ENCODE peak calls at places on chromosomes 7 and 10, in seven cellular contexts. C is GM23248, F is IMR-90, N is hepatocyte, D is astrocyte, G is endothelial cell of umbilical vein, X is fibroblast of lung. J is an unnamed sample.

GRCh38 chr10:84074521-84074920 is 64.8 kb upstream of the GHITM start:
- DNase-seq in C (no peak), F (no peak), N (no peak), D (peak; percentile 53), G (no peak), X (peak; percentile 61), J (no peak)

GRCh38 chr7:16951483-16952080 is 69.8 kb upstream of the AGR3 start:
- DNase-seq in C (peak; percentile 50), F (no peak), N (no peak), D (no peak), G (no peak), X (peak; percentile 15), J (peak; percentile 44)

GRCh38 chr7:77351539-77352004 is 64.6 kb downstream of the GSAP start:
- DNase-seq in C (no peak), F (no peak), N (no peak), D (no peak), G (peak; percentile 30), X (no peak), J (no peak)

GRCh38 chr10:69042838-69043237 is 45.1 kb upstream of the SRGN start:
- DNase-seq in C (no peak), F (no peak), N (no peak), D (no peak), G (no peak), X (no peak), J (no peak)

GRCh38 chr7:47087866-47088265 is 494.0 kb downstream of the TNS3 start:
- DNase-seq in C (peak; percentile 59), F (peak; percentile 61), N (no peak), D (peak; percentile 47), G (peak; percentile 30), X (peak; percentile 65), J (peak; percentile 52)

GRCh38 chr7:128168667-128169210 is 72.3 kb upstream of the LEP start:
- DNase-seq in C (peak; percentile 46), F (no peak), N (peak; percentile 75), D (peak; percentile 2), G (peak; percentile 12), X (peak; percentile 15), J (peak; percentile 8)

GRCh38 chr10:110834622-110835219 is 37.0 kb upstream of the PDCD4 start:
- DNase-seq in C (no peak), F (no peak), N (peak; percentile 73), D (no peak), G (peak; percentile 69), X (peak; percentile 12), J (no peak)

GRCh38 chr7:130994378-130995115 is 260.5 kb upstream of the KLF14 start:
- DNase-seq in C (peak; percentile 77), F (no peak), N (peak; percentile 16), D (peak; percentile 47), G (no peak), X (peak; percentile 64), J (peak; percentile 77)

GRCh38 chr7:80831996-80832395 is 86.9 kb downstream of the SEMA3C start:
- DNase-seq in C (peak; percentile 69), F (peak; percentile 57), N (no peak), D (no peak), G (no peak), X (peak; percentile 51), J (peak; percentile 41)

GRCh38 chr7:140525741-140526140 is 46.4 kb upstream of the MKRN1 start:
- DNase-seq in C (peak; percentile 60), F (no peak), N (no peak), D (peak; percentile 76), G (no peak), X (peak; percentile 83), J (peak; percentile 83)

GRCh38 chr7:22137466-22137865 is 191.8 kb upstream of the CDCA7L start:
- DNase-seq in C (peak; percentile 76), F (peak; percentile 38), N (no peak), D (peak; percentile 72), G (no peak), X (peak; percentile 80), J (no peak)

GRCh38 chr10:79397051-79397450 is 48.4 kb downstream of the ZCCHC24 start:
- DNase-seq in C (no peak), F (no peak), N (no peak), D (no peak), G (no peak), X (no peak), J (no peak)

GRCh38 chr10:51285586-51285985 is 211.3 kb downstream of the PRKG1 start:
- DNase-seq in C (no peak), F (no peak), N (no peak), D (no peak), G (no peak), X (no peak), J (no peak)

DNA sequence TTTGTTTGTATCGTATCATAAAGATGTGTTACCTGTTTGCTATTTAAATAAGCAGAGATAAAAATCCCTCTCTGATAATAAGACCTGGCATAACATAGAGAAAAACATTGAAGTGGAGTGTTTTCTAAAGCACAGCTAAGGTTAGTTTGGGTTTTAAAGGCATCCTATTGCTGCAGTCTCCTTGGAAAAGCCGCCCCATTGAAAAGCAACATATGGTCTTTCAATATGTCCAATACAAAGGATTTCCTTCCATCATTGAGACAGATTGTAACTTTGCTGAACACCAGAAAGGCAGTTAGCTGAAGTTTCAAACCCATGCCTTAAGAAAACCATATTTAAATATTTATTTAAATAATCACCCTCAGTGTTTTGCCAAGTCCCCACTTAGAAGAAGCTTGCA is 898.5 kb upstream of the KCND2 start:
- DNase-seq in C (no peak), F (no peak), N (no peak), D (no peak), G (no peak), X (no peak), J (no peak)
- H4K20me1 ChIP-seq in C (no peaks in the 10 kb centered on the region), F (no peaks in the 10 kb centered on the region), N (no peaks in the 10 kb centered on the region), D (no peaks in the 10 kb centered on the region), G (no peaks in the 10 kb centered on the region), X (no peaks in the 10 kb centered on the region), J (no peaks in the 10 kb centered on the region)

GRCh38 chr10:45000138-45000763 is 472 bp upstream of the ZNF22 start:
- DNase-seq in C (peak; percentile 95), F (peak; percentile 9), N (no peak), D (peak; percentile 36), G (peak; percentile 71), X (peak; percentile 51), J (no peak)
- H3K4me2 ChIP-seq in C (peak overlapping the region; percentile 91), F (peak overlapping the region; percentile 85), N (peak overlapping the region; percentile 96), D (peak overlapping the region; percentile 88), G (peak overlapping the region; percentile 29), X (peak overlapping the region; percentile 53), J (peak overlapping the region; percentile 72)

GRCh38 chr7:2542924-2543871 is 12.1 kb downstream of the BRAT1 start:
- DNase-seq in C (no peak), F (no peak), N (no peak), D (no peak), G (no peak), X (no peak), J (no peak)

GRCh38 chr7:2541291-2542010 is 13.9 kb downstream of the BRAT1 start:
- DNase-seq in C (no peak), F (no peak), N (no peak), D (no peak), G (no peak), X (no peak), J (no peak)

GRCh38 chr7:2540641-2541051 is 14.7 kb downstream of the BRAT1 start:
- DNase-seq in C (no peak), F (no peak), N (no peak), D (no peak), G (no peak), X (no peak), J (no peak)

GRCh38 chr7:2540133-2540532 is 15.2 kb downstream of the BRAT1 start:
- DNase-seq in C (no peak), F (no peak), N (no peak), D (no peak), G (no peak), X (no peak), J (no peak)

DNA sequence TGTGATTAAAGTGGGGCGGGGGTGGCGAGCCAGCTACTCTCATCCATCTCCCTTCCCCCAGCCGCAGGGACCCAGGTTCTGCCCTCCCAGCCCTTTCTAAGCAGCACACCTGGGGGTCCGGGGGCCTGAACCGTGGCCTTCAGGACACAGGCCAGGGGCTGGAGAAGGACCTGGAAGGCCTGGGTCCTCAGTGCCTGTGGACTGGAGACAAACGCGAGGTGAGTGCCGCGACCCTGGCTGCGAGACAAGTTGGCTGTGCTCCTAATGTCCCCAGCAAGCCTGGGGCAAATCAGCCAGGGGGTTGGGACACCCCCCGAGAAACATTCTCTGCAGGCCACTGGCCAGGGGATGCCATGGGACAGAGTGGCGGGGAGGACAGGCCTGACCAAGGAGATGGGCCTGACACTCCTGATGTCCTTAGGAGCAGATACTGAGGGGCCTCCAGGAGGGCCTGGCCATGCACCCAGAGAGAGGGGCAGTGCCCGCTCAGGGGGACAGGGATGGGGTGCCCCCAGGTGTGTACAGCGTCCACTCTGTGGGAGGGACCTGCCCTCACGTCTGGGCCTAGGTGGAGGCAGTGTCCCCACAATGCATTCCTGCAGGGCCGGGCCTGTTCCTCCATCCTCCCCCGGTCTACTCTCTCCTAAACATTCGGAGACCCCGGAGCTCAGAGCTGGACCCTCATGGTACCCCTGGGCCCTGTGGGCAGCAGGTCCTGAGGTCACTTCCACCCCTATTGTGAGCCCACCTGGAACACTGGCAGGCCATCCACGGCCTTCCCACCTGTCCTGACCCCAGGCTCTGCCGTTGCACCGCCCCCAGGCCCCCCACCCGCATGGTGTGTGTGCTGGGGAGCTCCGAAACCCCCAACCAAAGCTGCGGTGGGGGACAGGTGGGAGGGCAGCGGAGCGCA is 13.1 kb downstream of the BRAT1 start:
- DNase-seq in C (no peak), F (no peak), N (no peak), D (no peak), G (no peak), X (no peak), J (no peak)
- H3K36me3 ChIP-seq in C (no peaks in the 10 kb centered on the region), F (peaks cover 61% of the 10 kb centered on the region), N (no peaks in the 10 kb centered on the region), D (no peaks in the 10 kb centered on the region), G (no peaks in the 10 kb centered on the region), X (peaks cover 34% of the 10 kb centered on the region), J (peaks cover 1% of the 10 kb centered on the region)

DNA sequence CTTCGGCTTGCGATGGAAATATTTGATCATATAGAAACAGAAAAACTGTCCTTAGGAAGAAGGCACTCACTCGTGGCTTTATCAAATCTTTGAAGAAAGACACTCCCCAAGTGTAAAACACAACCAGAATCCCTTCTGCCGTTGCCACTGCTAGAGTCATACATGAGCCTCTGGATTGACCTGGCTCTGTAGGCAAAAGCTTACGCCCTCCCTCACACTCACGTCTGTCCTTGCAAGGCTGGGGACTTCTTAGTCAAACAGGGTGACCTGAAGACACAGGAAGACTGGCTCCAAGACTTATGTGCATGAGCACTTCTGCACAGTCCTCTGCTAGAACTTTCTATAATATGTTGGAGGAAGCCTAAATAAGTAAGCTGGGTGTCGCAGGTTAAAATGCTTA is 135.4 kb upstream of the MDFIC start:
- DNase-seq in C (no peak), F (no peak), N (no peak), D (no peak), G (no peak), X (no peak), J (no peak)
- H4K20me1 ChIP-seq in C (no peaks in the 10 kb centered on the region), F (no peaks in the 10 kb centered on the region), N (no peaks in the 10 kb centered on the region), D (no peaks in the 10 kb centered on the region), G (no peaks in the 10 kb centered on the region), X (no peaks in the 10 kb centered on the region), J (no peaks in the 10 kb centered on the region)

DNA sequence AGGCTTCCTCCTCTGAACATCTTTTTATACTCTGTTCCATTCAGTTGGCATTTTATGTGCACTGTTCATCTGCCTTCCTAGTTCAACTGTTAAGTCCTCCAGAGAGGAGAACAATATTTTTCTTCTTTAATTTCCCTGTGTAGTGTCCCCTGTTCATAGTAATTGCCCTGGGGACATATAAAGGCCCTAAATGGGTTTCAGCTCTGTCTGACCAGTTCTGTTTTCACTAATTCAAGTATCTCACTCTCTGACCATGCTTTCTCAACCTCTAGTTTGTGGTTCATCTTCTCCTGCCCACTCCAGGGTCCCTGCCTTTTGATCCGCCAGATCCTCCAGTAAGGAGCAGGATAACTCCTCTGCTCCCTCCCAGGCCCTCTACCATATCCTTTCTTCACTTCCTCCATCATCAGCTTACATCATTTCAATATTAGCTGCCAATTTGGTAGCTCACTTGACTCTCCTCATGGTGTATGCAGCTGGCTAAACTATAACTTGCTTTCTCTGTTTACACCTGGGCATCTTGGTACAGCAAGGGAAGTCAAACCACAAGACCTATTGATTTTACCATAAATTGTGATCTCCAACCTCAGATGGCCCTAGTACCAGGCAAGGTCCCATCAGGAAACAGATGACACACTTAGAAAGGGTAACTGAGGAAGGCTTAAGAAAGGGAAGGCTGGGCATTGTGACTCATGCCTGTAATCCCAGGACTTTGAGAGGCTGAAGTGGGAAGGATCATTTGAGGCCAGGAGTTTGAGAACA is 17.7 kb upstream of the C10orf67 start:
- DNase-seq in C (no peak), F (no peak), N (no peak), D (no peak), G (no peak), X (no peak), J (no peak)
- H3K4me2 ChIP-seq in C (no peak overlapping the region), F (no peak overlapping the region), N (no peak overlapping the region), D (no peak overlapping the region), G (no peak overlapping the region), X (no peak overlapping the region), J (no peak overlapping the region)